ENCODE peak calls at places on chromosomes 6 and 20, in nine cellular contexts. N is GM12865, U is fibroblast of mammary gland, B is GM06990, W is osteoblast, Y is AG04450, J is cardiac fibroblast, D is body of pancreas, A is WERI-Rb-1. Q is an unnamed sample.

GRCh38 chr6:37239511-37239910 is 18.1 kb upstream of the TBC1D22B start:
- DNase-seq in N (no peak), U (peak), B (no peak), W (no peak), Y (no peak), J (peak), D (no peak), A (no peak), Q (no peak)

GRCh38 chr6:12060780-12061619 is 48.9 kb downstream of the HIVEP1 start:
- DNase-seq in N (peak), U (no peak), B (peak), W (no peak), Y (no peak), J (peak), D (peak), A (no peak), Q (no peak)

GRCh38 chr6:54595844-54596243 is 250.7 kb upstream of the FAM83B start:
- DNase-seq in N (no peak), U (peak), B (no peak), W (no peak), Y (peak), J (peak), D (no peak), A (no peak), Q (peak)

GRCh38 chr20:64063389-64064144 is 569 bp downstream of the TCEA2 start:
- DNase-seq in N (no peak), U (no peak), B (no peak), W (peak), Y (no peak), J (no peak), D (no peak), A (no peak), Q (no peak)

GRCh38 chr6:121887724-121888123 is 452.3 kb downstream of the GJA1 start:
- DNase-seq in N (no peak), U (no peak), B (no peak), W (no peak), Y (no peak), J (no peak), D (no peak), A (no peak), Q (no peak)

GRCh38 chr20:53643031-53643832 is 49.6 kb upstream of the ZNF217 start:
- DNase-seq in N (peak), U (peak), B (peak), W (peak), Y (no peak), J (peak), D (peak), A (no peak), Q (no peak)

GRCh38 chr20:16606468-16606867 is 33.2 kb upstream of the KIF16B start:
- DNase-seq in N (no peak), U (no peak), B (no peak), W (no peak), Y (no peak), J (no peak), D (no peak), A (no peak), Q (no peak)

GRCh38 chr6:53593001-53593488 is 48.1 kb upstream of the GCLC start:
- DNase-seq in N (no peak), U (peak), B (no peak), W (no peak), Y (peak), J (peak), D (no peak), A (no peak), Q (peak)

GRCh38 chr6:92748131-92748530 is 671.2 kb downstream of the EPHA7 start:
- DNase-seq in N (no peak), U (no peak), B (no peak), W (no peak), Y (no peak), J (no peak), D (no peak), A (no peak), Q (no peak)

GRCh38 chr6:44056392-44057237 is 70.6 kb downstream of the MRPL14 start:
- DNase-seq in N (no peak), U (peak), B (no peak), W (peak), Y (peak), J (peak), D (no peak), A (no peak), Q (no peak)

GRCh38 chr6:108164815-108165706 is 761 bp upstream of the NR2E1 start:
- DNase-seq in N (no peak), U (no peak), B (no peak), W (peak), Y (no peak), J (no peak), D (no peak), A (peak), Q (no peak)

GRCh38 chr6:122381494-122382083 is 17.9 kb upstream of the HSF2 start:
- DNase-seq in N (peak), U (peak), B (peak), W (no peak), Y (peak), J (peak), D (peak), A (peak), Q (peak)

GRCh38 chr6:4381379-4381778 is 246.0 kb upstream of the ECI2 start:
- DNase-seq in N (no peak), U (peak), B (no peak), W (no peak), Y (no peak), J (peak), D (no peak), A (no peak), Q (no peak)

GRCh38 chr20:63486300-63486855 is 12.5 kb downstream of the EEF1A2 start:
- DNase-seq in N (no peak), U (no peak), B (no peak), W (no peak), Y (no peak), J (no peak), D (no peak), A (no peak), Q (no peak)

GRCh38 chr6:3081965-3082364 is 13.7 kb downstream of the RIPK1 start:
- DNase-seq in N (no peak), U (no peak), B (no peak), W (no peak), Y (no peak), J (no peak), D (no peak), A (no peak), Q (no peak)

GRCh38 chr6:13811627-13812358 is 2.6 kb downstream of the MCUR1 start:
- DNase-seq in N (no peak), U (no peak), B (no peak), W (no peak), Y (no peak), J (no peak), D (peak), A (no peak), Q (no peak)
- H3K4me3 ChIP-seq in N (no peak), U (no peak), B (no peak), W (no peak), Y (no peak), J (no peak), D (no peak), A (no peak), Q (no peak)

GRCh38 chr6:136563386-136564152 is 13.3 kb upstream of the MAP7 start:
- DNase-seq in N (no peak), U (no peak), B (no peak), W (no peak), Y (no peak), J (no peak), D (no peak), A (no peak), Q (no peak)
- TF ChIP-seq CTCF in N (no peak), U (no peak), B (no peak), W (no peak), Y (no peak), J (no peak), D (no peak), A (no peak), Q (no peak)

DNA sequence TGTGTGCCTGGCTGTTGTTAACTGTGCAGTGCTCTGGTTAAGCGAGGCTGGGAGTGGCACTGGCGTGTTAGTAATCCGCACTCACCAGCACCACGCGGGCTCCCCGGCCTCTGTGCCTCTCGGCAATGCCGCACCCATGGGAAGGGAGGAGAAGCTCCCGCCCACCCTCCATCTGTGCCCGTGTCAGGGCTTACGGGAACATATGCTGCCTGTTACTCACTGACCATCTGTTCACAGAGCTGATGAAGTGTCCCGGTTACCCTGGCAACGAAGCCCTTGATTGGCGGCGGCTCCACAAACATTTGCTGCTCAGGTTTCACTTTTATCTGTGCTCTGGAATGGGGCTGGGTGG is 114.7 kb downstream of the PSMB1 start:
- DNase-seq in N (peak), U (peak), B (no peak), W (peak), Y (peak), J (peak), D (peak), A (peak), Q (peak)
- H3K4me3 ChIP-seq in N (no peak), U (no peak), B (no peak), W (peak), Y (peak), J (peak), D (no peak), A (no peak), Q (no peak)

DNA sequence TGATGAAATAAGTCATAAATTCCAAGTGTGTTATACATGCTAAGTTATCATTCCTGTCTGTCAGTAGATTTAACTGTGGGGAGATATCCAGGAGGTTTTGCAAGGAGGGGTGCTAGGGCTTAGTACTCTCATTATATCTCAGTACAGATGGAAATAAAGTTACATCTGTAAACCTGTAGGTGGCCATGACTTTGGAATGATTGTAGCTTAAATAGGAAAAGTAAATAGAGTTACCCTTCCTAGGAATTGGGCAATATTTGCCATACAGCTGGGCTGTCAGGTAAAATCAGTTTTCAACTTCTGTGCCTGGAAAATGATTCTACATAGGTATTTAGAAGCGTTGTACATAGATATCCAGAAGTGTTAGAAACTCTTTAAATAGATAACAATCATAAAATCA is 19.8 kb upstream of the TGM3 start:
- DNase-seq in N (no peak), U (no peak), B (no peak), W (peak), Y (no peak), J (no peak), D (no peak), A (no peak), Q (no peak)
- TF ChIP-seq CTCF in N (no peak), U (no peak), B (no peak), W (no peak), Y (no peak), J (no peak), D (peak), A (no peak), Q (no peak)

GRCh38 chr6:7146079-7146828 is 38.5 kb downstream of the RREB1 start:
- DNase-seq in N (peak), U (peak), B (peak), W (peak), Y (no peak), J (peak), D (peak), A (peak), Q (no peak)

GRCh38 chr6:7145269-7146078 is 37.7 kb downstream of the RREB1 start:
- DNase-seq in N (no peak), U (no peak), B (no peak), W (no peak), Y (no peak), J (no peak), D (peak), A (no peak), Q (no peak)

GRCh38 chr6:7148100-7148822 is 40.5 kb downstream of the RREB1 start:
- DNase-seq in N (no peak), U (peak), B (no peak), W (no peak), Y (no peak), J (peak), D (no peak), A (no peak), Q (no peak)

GRCh38 chr6:7144810-7145209 is 37.0 kb downstream of the RREB1 start:
- DNase-seq in N (no peak), U (no peak), B (no peak), W (no peak), Y (no peak), J (no peak), D (no peak), A (no peak), Q (no peak)

DNA sequence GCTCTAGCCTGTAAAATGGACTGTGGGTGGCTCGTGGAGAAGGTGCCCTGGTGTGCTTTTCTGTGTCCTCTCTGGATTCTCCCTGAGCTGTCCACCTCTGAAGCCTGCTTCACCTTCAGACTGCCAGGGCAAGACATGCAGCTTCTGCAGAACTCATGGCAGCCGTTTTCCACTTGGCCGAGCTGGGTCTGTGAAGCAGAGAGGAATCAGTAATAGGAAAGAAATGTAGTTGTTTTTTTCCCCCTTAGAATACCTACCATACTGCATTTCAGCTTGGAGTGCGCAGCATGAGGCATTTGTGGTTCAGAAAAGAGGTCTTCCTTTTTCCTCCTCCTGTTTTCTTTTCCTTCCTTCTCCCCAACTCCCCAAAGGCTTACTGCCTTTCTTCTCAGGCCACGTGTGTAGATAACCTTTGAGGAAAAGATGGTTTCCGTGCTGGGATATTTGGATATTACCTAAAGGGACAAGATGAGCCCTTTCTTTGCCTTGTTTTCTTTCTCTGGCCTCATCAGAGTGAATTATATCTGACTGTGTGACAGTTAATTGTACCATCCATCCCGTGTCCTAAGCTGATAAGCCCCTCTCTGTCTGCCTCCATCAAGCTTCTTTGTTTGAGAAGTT is 39.4 kb downstream of the RREB1 start:
- DNase-seq in N (no peak), U (no peak), B (no peak), W (no peak), Y (no peak), J (no peak), D (peak), A (peak), Q (no peak)
- H3K4me3 ChIP-seq in N (peak), U (no peak), B (peak), W (peak), Y (no peak), J (no peak), D (no peak), A (peak), Q (no peak)

DNA sequence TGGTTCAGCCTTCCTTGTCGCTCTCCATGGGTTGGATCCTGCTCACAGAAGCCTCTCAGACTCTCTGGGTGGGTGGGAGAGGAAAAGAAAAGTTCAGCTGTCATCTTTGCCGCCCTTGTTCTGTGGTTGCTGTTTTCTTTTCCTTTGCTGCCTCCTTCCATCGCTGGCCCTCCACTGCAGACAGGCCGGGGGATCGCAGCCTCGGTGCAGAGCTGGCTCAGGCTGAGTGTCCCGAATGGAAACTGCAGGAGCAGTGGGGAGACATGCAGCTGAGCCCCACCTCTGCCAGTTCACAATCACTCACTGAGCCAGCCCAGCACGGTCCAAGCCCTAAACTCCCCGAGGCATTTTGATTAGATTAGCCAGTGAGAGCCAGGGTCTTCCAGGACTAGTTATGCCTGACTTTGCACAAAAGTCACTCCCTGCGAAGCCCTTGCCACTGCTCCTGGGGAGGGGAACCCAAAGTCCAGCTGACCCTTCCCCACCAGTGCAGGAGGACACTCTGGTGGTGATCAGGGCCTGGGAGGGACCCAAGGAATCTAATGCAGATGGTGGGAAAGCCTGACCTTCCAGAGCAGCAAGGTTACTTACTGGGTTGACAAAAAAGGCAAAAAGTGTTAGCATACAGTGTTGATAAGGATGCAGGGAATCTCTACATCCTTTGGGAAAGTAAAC is 14.0 kb downstream of the NRN1 start:
- DNase-seq in N (no peak), U (no peak), B (no peak), W (peak), Y (no peak), J (no peak), D (no peak), A (no peak), Q (no peak)
- TF ChIP-seq CTCF in N (no peak), U (no peak), B (no peak), W (no peak), Y (no peak), J (no peak), D (no peak), A (no peak), Q (no peak)